ENCODE peak calls at places on chromosome 4, in four cellular contexts. L, C, P and H are unnamed samples.
A peak's percentile ranks its signal among the peaks of the same experiment; 100 is the strongest.

GRCh38 chr4:3311095-3311372 is 18.2 kb downstream of the RGS12 start:
- DNase-seq in L (no peak), C (no peak), P (no peak), H (no peak)

GRCh38 chr4:33052241-33052640 is 2332.1 kb downstream of the PCDH7 start:
- DNase-seq in L (no peak), C (no peak), P (no peak), H (no peak)

GRCh38 chr4:153528705-153529493 is 62.7 kb downstream of the TMEM131L start:
- DNase-seq in L (no peak), C (no peak), P (no peak), H (no peak)

GRCh38 chr4:168666531-168666930 is 169.7 kb downstream of the PALLD start:
- DNase-seq in L (no peak), C (peak; percentile 55), P (no peak), H (no peak)

GRCh38 chr4:36332023-36332781 is 50.8 kb downstream of the DTHD1 start:
- DNase-seq in L (no peak), C (no peak), P (no peak), H (no peak)

GRCh38 chr4:106038012-106038411 is 142.7 kb downstream of the NPNT start:
- DNase-seq in L (no peak), C (no peak), P (no peak), H (peak; percentile 12)

GRCh38 chr4:55561884-55562283 is 15.2 kb upstream of the CLOCK start:
- DNase-seq in L (no peak), C (no peak), P (no peak), H (no peak)

GRCh38 chr4:25767877-25768475 is 94.8 kb downstream of the SEL1L3 start:
- DNase-seq in L (peak; percentile 26), C (peak; percentile 79), P (peak; percentile 62), H (peak; percentile 62)

GRCh38 chr4:15006416-15007024 is 4.2 kb downstream of the CPEB2 start:
- DNase-seq in L (no peak), C (peak; percentile 18), P (no peak), H (no peak)

GRCh38 chr4:79442422-79442821 is 34.4 kb upstream of the GK2 start:
- DNase-seq in L (no peak), C (no peak), P (no peak), H (no peak)
- TF ChIP-seq BHLHE40 in L (no peak), C (no peak), P (no peak), H (no peak)

GRCh38 chr4:1364217-1364616 is 17.2 kb downstream of the UVSSA start:
- DNase-seq in L (no peak), C (no peak), P (no peak), H (no peak)

GRCh38 chr4:1367230-1367935 is 20.4 kb downstream of the UVSSA start:
- DNase-seq in L (no peak), C (no peak), P (no peak), H (no peak)

GRCh38 chr4:1364748-1365147 is 17.7 kb downstream of the UVSSA start:
- DNase-seq in L (no peak), C (no peak), P (no peak), H (no peak)

GRCh38 chr4:1366371-1367229 is 19.6 kb downstream of the UVSSA start:
- DNase-seq in L (no peak), C (no peak), P (no peak), H (no peak)

GRCh38 chr4:1365271-1366178 is 18.5 kb downstream of the UVSSA start:
- DNase-seq in L (no peak), C (no peak), P (no peak), H (no peak)
- TF ChIP-seq BHLHE40 in L (no peak), C (no peak), P (no peak), H (no peak)

DNA sequence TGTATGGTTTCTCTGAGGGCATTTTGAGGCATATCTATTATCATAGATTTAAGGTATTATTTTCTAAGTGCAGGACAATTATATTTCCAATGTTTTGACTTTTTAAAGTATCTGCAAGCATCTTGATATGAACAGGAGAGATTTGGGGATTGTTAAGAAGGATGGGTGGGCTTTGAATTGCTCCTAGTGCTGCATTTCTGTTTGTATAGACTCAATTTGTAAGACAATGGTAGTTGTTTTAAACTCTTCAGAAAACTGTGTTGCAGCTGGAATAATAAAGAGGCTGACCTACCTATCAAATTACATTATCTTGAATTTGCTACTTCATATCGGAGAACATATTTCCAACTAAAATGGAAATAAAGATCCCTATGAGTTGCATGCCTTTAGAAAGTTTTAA is 570.3 kb downstream of the ADGRL3 start:
- DNase-seq in L (no peak), C (no peak), P (no peak), H (no peak)
- TF ChIP-seq BHLHE40 in L (no peak), C (no peak), P (no peak), H (no peak)

GRCh38 chr4:158783775-158784174 is 14.9 kb downstream of the FNIP2 start:
- DNase-seq in L (no peak), C (peak; percentile 76), P (no peak), H (no peak)
- TF ChIP-seq BHLHE40 in L (no peak), C (no peak), P (no peak), H (no peak)

GRCh38 chr4:28179126-28179525 is 1318.5 kb downstream of the STIM2 start:
- DNase-seq in L (no peak), C (no peak), P (no peak), H (no peak)
- TF ChIP-seq BHLHE40 in L (no peak), C (no peak), P (no peak), H (no peak)

GRCh38 chr4:113476800-113477199 is 284.7 kb downstream of the CAMK2D start:
- DNase-seq in L (no peak), C (peak; percentile 47), P (no peak), H (no peak)
- TF ChIP-seq BHLHE40 in L (no peak), C (no peak), P (no peak), H (no peak)

GRCh38 chr4:79650794-79651431 is 242.9 kb upstream of the GK2 start:
- DNase-seq in L (no peak), C (peak; percentile 77), P (no peak), H (no peak)
- TF ChIP-seq BHLHE40 in L (no peak), C (no peak), P (no peak), H (no peak)

DNA sequence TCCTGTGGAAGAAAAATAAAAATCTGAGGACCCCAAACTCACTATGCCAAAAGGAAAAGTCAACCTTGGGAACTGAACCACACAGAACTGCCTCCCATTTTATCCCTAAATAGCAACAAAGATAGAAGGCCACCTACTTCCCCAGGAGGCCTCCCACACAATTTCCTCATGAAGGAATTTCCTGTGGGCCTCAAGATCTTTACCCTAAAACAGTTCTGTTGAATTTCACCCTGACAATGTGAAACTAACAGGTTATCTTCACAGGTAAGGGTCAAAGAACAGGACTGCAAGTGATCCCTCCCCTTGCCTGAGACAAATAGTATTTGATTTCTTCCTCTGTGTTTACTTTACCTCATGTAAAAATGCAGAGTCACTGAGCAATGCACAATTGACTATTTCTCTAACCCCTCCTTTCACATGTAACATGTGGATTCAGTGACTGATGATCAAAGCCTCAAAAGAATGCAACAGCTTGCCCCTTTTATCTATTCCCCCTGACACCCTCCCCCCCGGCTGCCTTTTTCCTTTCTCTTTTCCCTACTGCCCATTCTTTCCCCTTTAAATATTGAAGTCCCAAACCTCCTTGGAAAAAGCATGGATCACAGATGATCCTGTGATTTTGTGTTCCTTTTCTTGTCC is 33.3 kb downstream of the MEPE start:
- DNase-seq in L (no peak), C (peak; percentile 28), P (no peak), H (peak; percentile 98)
- TF ChIP-seq BHLHE40 in L (no peak), C (no peak), P (no peak), H (no peak)